ENCODE peak calls at places on chromosome 20, in seven cellular contexts. B is BE2C, Q is astrocyte of the spinal cord, R is astrocyte, Z is GM12878, P is HCT116, G is breast epithelium. K is an unnamed sample.

GRCh38 chr20:57108218-57108617 is 158.2 kb downstream of the BMP7 start:
- DNase-seq in B (no peak), Q (no peak), R (no peak), Z (no peak), P (no peak), G (no peak), K (no peak)

GRCh38 chr20:33569290-33570094 is 79.6 kb downstream of the CBFA2T2 start:
- DNase-seq in B (no peak), Q (no peak), R (no peak), Z (no peak), P (no peak), G (no peak), K (no peak)

GRCh38 chr20:13261460-13262301 is 40.6 kb downstream of the ISM1 start:
- DNase-seq in B (peak), Q (peak), R (no peak), Z (no peak), P (peak), G (no peak), K (no peak)

GRCh38 chr20:18314786-18315406 is 26.6 kb downstream of the ZNF133 start:
- DNase-seq in B (no peak), Q (peak), R (peak), Z (no peak), P (no peak), G (no peak), K (no peak)

GRCh38 chr20:58692579-58693225 is at the start of gene NPEPL1:
- DNase-seq in B (no peak), Q (peak), R (peak), Z (no peak), P (peak), G (no peak), K (peak)

GRCh38 chr20:31835977-31836852 is 9.2 kb downstream of the FOXS1 start:
- DNase-seq in B (peak), Q (peak), R (peak), Z (peak), P (peak), G (peak), K (no peak)

GRCh38 chr20:3749689-3750639 is 17.5 kb downstream of the HSPA12B start:
- DNase-seq in B (peak), Q (no peak), R (no peak), Z (no peak), P (no peak), G (no peak), K (no peak)

GRCh38 chr20:15196580-15197255 is 859.3 kb upstream of the FLRT3 start:
- DNase-seq in B (no peak), Q (no peak), R (no peak), Z (no peak), P (no peak), G (no peak), K (no peak)

GRCh38 chr20:58366016-58366415 is 23.0 kb upstream of the VAPB start:
- DNase-seq in B (no peak), Q (no peak), R (no peak), Z (no peak), P (no peak), G (no peak), K (no peak)

GRCh38 chr20:14336667-14337066 is 745 bp downstream of the FLRT3 start:
- DNase-seq in B (peak), Q (no peak), R (peak), Z (no peak), P (no peak), G (no peak), K (no peak)

GRCh38 chr20:17902531-17903083 is 66.0 kb downstream of the SNX5 start:
- DNase-seq in B (no peak), Q (no peak), R (no peak), Z (no peak), P (no peak), G (no peak), K (no peak)

GRCh38 chr20:4936851-4937412 is 64.4 kb downstream of the SLC23A2 start:
- DNase-seq in B (no peak), Q (no peak), R (no peak), Z (no peak), P (no peak), G (no peak), K (no peak)

GRCh38 chr20:52454660-52455059 is 263.1 kb upstream of the ZFP64 start:
- DNase-seq in B (no peak), Q (peak), R (peak), Z (no peak), P (no peak), G (peak), K (no peak)

GRCh38 chr20:58511364-58511763 is 3.8 kb downstream of the APCDD1L start:
- DNase-seq in B (no peak), Q (peak), R (peak), Z (no peak), P (no peak), G (no peak), K (no peak)

GRCh38 chr20:31890646-31891045 is 20.2 kb downstream of the TTLL9 start:
- DNase-seq in B (no peak), Q (no peak), R (no peak), Z (no peak), P (no peak), G (no peak), K (no peak)

GRCh38 chr20:60206259-60206658 is 248.0 kb downstream of the CDH26 start:
- DNase-seq in B (no peak), Q (peak), R (peak), Z (no peak), P (peak), G (no peak), K (peak)

GRCh38 chr20:43579861-43580793 is 10.6 kb upstream of the IFT52 start:
- DNase-seq in B (no peak), Q (no peak), R (no peak), Z (no peak), P (no peak), G (no peak), K (no peak)

GRCh38 chr20:34145280-34145819 is 33.3 kb upstream of the EIF2S2 start:
- DNase-seq in B (no peak), Q (no peak), R (no peak), Z (peak), P (no peak), G (no peak), K (no peak)

GRCh38 chr20:57594092-57594911 is 25.9 kb downstream of the ZBP1 start:
- DNase-seq in B (peak), Q (peak), R (no peak), Z (no peak), P (peak), G (no peak), K (no peak)

GRCh38 chr20:40663304-40663703 is 25.7 kb downstream of the MAFB start:
- DNase-seq in B (no peak), Q (no peak), R (no peak), Z (no peak), P (no peak), G (no peak), K (no peak)

GRCh38 chr20:17735206-17735804 is 35.5 kb downstream of the BANF2 start:
- DNase-seq in B (no peak), Q (peak), R (peak), Z (no peak), P (no peak), G (no peak), K (no peak)

GRCh38 chr20:59994697-59995122 is 36.5 kb downstream of the CDH26 start:
- DNase-seq in B (no peak), Q (no peak), R (no peak), Z (no peak), P (peak), G (peak), K (peak)

GRCh38 chr20:46084805-46085792 is 4.7 kb downstream of the NCOA5 start:
- DNase-seq in B (peak), Q (peak), R (peak), Z (no peak), P (no peak), G (no peak), K (peak)

GRCh38 chr20:23546435-23547144 is 21.7 kb downstream of the CST9L start:
- DNase-seq in B (no peak), Q (no peak), R (no peak), Z (no peak), P (no peak), G (no peak), K (no peak)

GRCh38 chr20:41249371-41249770 is 68.2 kb downstream of the ZHX3 start:
- DNase-seq in B (no peak), Q (peak), R (peak), Z (no peak), P (no peak), G (no peak), K (peak)

GRCh38 chr20:34269996-34270627 is 28.9 kb downstream of the ASIP start:
- DNase-seq in B (no peak), Q (peak), R (no peak), Z (no peak), P (no peak), G (peak), K (peak)

GRCh38 chr20:10660661-10661060 is 13.1 kb downstream of the JAG1 start:
- DNase-seq in B (no peak), Q (no peak), R (no peak), Z (no peak), P (no peak), G (no peak), K (no peak)

GRCh38 chr20:49345538-49345937 is 67.7 kb upstream of the ZNFX1 start:
- DNase-seq in B (no peak), Q (peak), R (peak), Z (no peak), P (no peak), G (peak), K (no peak)
- H3K4me3 ChIP-seq in B (no peak), Q (no peak), R (peak), Z (no peak), P (no peak), G (no peak), K (no peak)

DNA sequence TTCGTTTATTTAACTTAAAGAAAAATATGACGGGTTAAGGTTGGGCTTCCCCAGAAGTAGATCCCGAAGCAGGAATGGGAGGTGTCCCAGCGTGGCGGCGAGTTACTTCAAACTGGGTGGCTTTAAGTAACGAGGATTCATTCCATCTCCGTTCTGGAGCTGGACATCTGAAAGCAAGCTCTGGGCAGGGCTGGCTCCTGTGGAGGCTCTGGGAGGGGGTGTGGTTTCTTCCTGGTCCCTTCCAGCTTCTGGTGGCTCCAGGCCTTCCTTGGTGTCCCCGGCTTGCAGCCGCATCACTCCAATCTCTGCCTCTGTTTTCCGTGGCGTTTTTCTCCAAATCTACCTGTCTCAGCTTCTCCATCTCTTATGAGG is 47.3 kb upstream of the BHLHE23 start:
- DNase-seq in B (no peak), Q (no peak), R (no peak), Z (no peak), P (no peak), G (no peak), K (no peak)
- TF ChIP-seq CTCF in B (no peak), Q (no peak), R (no peak), Z (no peak), P (no peak), G (no peak), K (no peak)

DNA sequence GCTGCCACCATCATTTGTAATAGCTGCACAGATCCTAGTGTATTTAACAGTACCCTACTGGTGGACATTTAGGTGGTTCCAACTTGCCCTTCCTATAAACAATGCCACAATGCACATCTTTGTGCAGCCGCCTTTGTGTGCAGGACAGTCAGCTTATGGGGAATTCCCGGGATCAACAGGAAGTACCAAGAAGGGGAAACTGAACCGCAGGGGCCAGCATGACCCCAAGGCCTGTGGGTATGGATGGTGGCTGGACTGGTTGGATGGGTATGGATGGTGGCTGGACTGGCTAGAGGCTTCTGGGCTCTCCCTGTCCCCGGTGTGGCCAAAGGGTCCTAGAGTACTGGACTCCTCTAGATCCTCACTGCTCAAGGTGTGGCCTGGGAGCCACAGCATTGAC is 46.7 kb downstream of the CEBPB start:
- DNase-seq in B (no peak), Q (no peak), R (no peak), Z (no peak), P (no peak), G (peak), K (no peak)
- H3K4me3 ChIP-seq in B (no peak), Q (no peak), R (no peak), Z (no peak), P (no peak), G (no peak), K (no peak)

DNA sequence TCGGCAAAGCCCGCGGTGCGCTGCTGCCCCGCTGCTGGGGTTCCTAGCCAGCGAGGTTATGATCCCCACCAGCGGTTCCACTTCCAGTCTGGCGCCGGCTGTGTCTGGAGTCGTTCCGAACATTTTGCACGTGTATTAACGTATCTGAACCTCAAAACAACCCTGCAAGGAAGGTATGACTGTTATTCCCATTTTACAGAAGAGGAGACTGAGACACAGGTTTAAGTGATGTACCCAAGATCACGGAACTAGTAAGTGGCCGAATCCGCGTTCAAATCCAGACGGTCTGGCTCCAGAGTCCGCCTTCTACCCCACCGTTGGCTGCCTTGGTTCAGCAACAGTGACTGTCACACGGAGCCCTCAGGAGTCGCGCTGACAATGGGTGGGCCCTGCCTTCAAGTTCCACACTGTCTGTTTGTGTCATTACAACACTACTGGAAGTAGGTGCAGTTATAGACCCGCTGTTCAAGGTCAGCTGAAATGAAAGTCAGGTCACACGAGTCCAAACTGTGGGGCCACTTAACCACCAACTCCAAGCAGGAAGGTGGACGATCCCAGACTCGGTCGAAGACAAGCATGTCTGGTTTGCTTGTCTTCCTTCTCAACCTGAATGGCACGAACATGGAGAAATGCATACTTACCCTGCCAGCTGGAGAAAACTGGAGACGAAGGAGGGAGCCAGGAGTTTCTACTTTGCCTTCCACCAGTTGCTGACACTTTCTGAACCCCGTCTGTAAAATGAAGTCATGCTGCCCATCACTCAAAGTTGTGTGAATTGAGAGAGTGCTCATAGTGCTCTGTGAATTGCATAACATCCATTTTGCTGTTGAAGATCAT is 808 bp upstream of the SRXN1 start:
- DNase-seq in B (no peak), Q (no peak), R (no peak), Z (no peak), P (no peak), G (no peak), K (no peak)
- TF ChIP-seq CTCF in B (no peak), Q (no peak), R (no peak), Z (no peak), P (no peak), G (no peak), K (no peak)

DNA sequence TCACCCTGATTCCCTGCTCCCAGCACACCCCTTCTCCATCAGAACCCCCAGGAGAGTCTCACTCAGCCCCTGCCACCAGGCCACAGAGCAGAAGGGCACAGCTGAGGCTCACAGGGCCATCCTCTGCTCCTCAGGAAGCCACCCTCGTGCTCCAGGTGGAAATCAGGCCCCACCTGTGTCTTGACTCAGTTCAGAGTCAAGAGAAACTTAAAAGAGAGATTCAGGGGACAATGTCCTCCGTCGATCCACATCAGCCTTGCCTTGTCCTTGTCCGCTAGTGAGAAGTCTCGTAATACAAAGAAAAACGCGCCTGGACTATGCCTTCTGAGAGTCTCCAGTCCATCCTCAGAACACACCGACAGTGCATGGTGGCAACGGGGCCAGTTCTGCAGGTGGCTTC is 114.6 kb downstream of the SYNDIG1 start:
- DNase-seq in B (no peak), Q (no peak), R (no peak), Z (no peak), P (no peak), G (no peak), K (no peak)
- H3K4me3 ChIP-seq in B (no peak), Q (no peak), R (no peak), Z (no peak), P (no peak), G (no peak), K (no peak)

GRCh38 chr20:44888226-44889103 is 3.0 kb downstream of the YWHAB start:
- DNase-seq in B (no peak), Q (no peak), R (no peak), Z (no peak), P (no peak), G (no peak), K (peak)
- TF ChIP-seq CTCF in B (peak), Q (peak), R (peak), Z (peak), P (peak), G (peak), K (peak)

DNA sequence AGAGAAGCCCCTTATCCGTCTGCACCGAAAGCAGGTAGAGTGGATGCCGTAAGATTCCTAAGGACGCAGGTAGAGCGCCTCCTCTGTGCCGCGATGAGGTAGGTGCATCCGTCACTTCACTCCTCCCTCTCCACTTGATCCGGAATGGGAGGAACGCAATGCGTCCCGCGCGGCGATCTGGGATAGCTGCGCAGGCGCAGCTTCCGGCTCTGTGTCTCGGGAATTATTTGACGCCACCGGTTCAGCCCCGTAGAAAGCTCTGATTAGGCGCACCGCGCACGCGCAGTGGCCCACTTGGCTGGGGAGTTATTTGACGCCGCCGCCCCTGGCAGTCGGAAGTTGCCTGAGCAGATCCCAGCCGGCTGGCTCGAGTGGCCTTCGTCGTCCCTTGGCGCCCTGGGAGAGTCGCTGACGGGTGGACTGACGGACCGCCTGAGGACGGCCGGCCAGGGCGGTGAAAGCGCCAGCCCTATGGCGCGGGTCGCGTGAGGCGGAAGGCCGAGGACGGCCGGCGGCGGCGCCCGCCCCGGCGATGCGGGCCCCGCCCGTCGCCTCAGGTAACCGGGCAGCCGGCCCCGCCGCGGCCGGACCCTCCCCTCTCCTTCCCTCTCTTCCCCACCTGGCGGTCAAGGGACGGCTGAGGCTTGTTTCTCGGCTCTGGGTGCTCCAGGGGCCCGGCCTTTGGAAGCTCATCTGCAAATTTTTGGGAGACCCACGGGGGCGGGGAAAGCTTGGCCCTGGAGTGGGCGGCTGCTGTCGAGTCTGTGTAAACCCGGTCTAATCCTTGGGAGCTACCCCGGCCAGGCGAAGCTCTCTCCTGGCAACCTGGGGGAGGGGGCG is at the start of gene RALGAPB:
- DNase-seq in B (peak), Q (peak), R (peak), Z (peak), P (peak), G (peak), K (peak)
- H3K4me3 ChIP-seq in B (peak), Q (peak), R (peak), Z (peak), P (peak), G (peak), K (peak)

GRCh38 chr20:49916146-49917002 is 1.0 kb upstream of the SPATA2 start:
- DNase-seq in B (peak), Q (no peak), R (peak), Z (no peak), P (no peak), G (peak), K (no peak)

GRCh38 chr20:49915380-49916145 is at the start of gene SPATA2:
- DNase-seq in B (peak), Q (peak), R (peak), Z (peak), P (peak), G (peak), K (peak)

GRCh38 chr20:49913399-49914047 is 1.8 kb downstream of the SPATA2 start:
- DNase-seq in B (no peak), Q (no peak), R (peak), Z (no peak), P (no peak), G (no peak), K (no peak)

GRCh38 chr20:49914310-49915117 is 815 bp downstream of the SPATA2 start:
- DNase-seq in B (no peak), Q (no peak), R (no peak), Z (no peak), P (no peak), G (no peak), K (no peak)

DNA sequence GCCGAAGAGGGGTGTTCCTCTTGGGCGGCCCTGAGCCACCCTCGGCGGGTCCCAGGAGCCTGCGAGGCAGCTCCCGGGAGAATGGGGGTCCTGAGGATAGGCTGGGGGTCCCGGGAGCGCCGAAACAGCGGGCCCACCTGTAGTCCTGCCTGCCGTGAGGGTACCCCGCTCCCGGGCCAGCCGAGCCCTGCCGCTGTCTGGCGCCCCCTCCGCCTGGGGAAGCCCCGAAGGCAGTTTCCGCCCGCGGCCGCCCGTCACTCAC is 280 bp downstream of the SPATA2 start:
- DNase-seq in B (no peak), Q (no peak), R (no peak), Z (no peak), P (no peak), G (no peak), K (no peak)
- TF ChIP-seq CTCF in B (no peak), Q (no peak), R (no peak), Z (no peak), P (no peak), G (no peak), K (no peak)

GRCh38 chr20:48845721-48846306 is 18.0 kb upstream of the PREX1 start:
- DNase-seq in B (no peak), Q (peak), R (peak), Z (no peak), P (no peak), G (no peak), K (no peak)

GRCh38 chr20:48849779-48850178 is 22.0 kb upstream of the PREX1 start:
- DNase-seq in B (no peak), Q (no peak), R (no peak), Z (no peak), P (no peak), G (no peak), K (no peak)

GRCh38 chr20:48850257-48850656 is 22.5 kb upstream of the PREX1 start:
- DNase-seq in B (no peak), Q (no peak), R (no peak), Z (no peak), P (no peak), G (no peak), K (no peak)

GRCh38 chr20:48846516-48847492 is 19.0 kb upstream of the PREX1 start:
- DNase-seq in B (peak), Q (no peak), R (no peak), Z (peak), P (no peak), G (no peak), K (no peak)

GRCh38 chr20:48847498-48848205 is 19.9 kb upstream of the PREX1 start:
- DNase-seq in B (no peak), Q (no peak), R (no peak), Z (no peak), P (no peak), G (no peak), K (no peak)
- H3K4me3 ChIP-seq in B (no peak), Q (no peak), R (no peak), Z (no peak), P (no peak), G (no peak), K (no peak)